ENCODE peak calls at places on chromosomes 4 and X, in seven cellular contexts. L is Caco-2, Z is MG63, M is mesendoderm, F is lower lobe of right lung, R is brain microvascular endothelial cell, A is tibial artery. T is an unnamed sample. For H3K36me3, the result is how much of the 10 kb centered on the place peaks cover.

GRCh38 chr4:53055274-53055673 is 193.2 kb downstream of the RASL11B start:
- DNase-seq in L (no peak), Z (peak), M (no peak), F (no peak), R (peak), A (no peak), T (no peak)

GRCh38 chrX:45851434-45851991 is 650.8 kb upstream of the DIPK2B start:
- DNase-seq in L (peak), Z (peak), M (peak), F (peak), R (no peak), A (no peak), T (peak)

GRCh38 chrX:56623316-56623715 is 59.9 kb downstream of the UBQLN2 start:
- DNase-seq in L (no peak), Z (no peak), M (no peak), F (no peak), R (no peak), A (no peak), T (no peak)

GRCh38 chrX:44144491-44144890 is 171.3 kb upstream of the NDP start:
- DNase-seq in L (no peak), Z (no peak), M (no peak), F (no peak), R (no peak), A (no peak), T (no peak)

GRCh38 chr4:39255266-39255665 is 72.9 kb downstream of the WDR19 start:
- DNase-seq in L (no peak), Z (no peak), M (peak), F (no peak), R (peak), A (no peak), T (no peak)

GRCh38 chr4:104395219-104395618 is 99.5 kb downstream of the CXXC4 start:
- DNase-seq in L (no peak), Z (no peak), M (no peak), F (no peak), R (no peak), A (no peak), T (no peak)

GRCh38 chr4:146186556-146186955 is 11.0 kb downstream of the LSM6 start:
- DNase-seq in L (no peak), Z (no peak), M (no peak), F (no peak), R (no peak), A (no peak), T (no peak)

GRCh38 chrX:1475881-1476280 is 23.2 kb upstream of the ASMTL start:
- DNase-seq in L (no peak), Z (no peak), M (no peak), F (no peak), R (no peak), A (no peak), T (no peak)

GRCh38 chrX:101415180-101416130 is 7.4 kb downstream of the HNRNPH2 start:
- DNase-seq in L (no peak), Z (no peak), M (peak), F (no peak), R (peak), A (no peak), T (no peak)

GRCh38 chrX:462853-463252 is 76.1 kb upstream of the PPP2R3B start:
- DNase-seq in L (no peak), Z (no peak), M (no peak), F (no peak), R (no peak), A (no peak), T (no peak)

GRCh38 chr4:169791527-169792156 is 33.9 kb upstream of the HPF1 start:
- DNase-seq in L (peak), Z (peak), M (peak), F (no peak), R (peak), A (no peak), T (no peak)

GRCh38 chr4:125262079-125262478 is 52.7 kb upstream of the FAT4 start:
- DNase-seq in L (no peak), Z (no peak), M (peak), F (no peak), R (no peak), A (no peak), T (no peak)

GRCh38 chr4:1045595-1046201 is 34.3 kb downstream of the FGFRL1 start:
- DNase-seq in L (peak), Z (no peak), M (no peak), F (peak), R (no peak), A (no peak), T (no peak)

GRCh38 chr4:113837397-113837796 is 75.9 kb upstream of the CAMK2D start:
- DNase-seq in L (no peak), Z (no peak), M (peak), F (no peak), R (peak), A (no peak), T (no peak)

GRCh38 chr4:6556263-6556662 is 18.7 kb upstream of the MAN2B2 start:
- DNase-seq in L (no peak), Z (no peak), M (no peak), F (no peak), R (no peak), A (no peak), T (no peak)

GRCh38 chr4:126591583-126591982 is 1041.2 kb upstream of the INTU start:
- DNase-seq in L (no peak), Z (no peak), M (no peak), F (no peak), R (no peak), A (no peak), T (no peak)

GRCh38 chrX:56766554-56767412 is 37.7 kb downstream of the NBDY start:
- DNase-seq in L (no peak), Z (no peak), M (peak), F (no peak), R (peak), A (no peak), T (no peak)

GRCh38 chr4:39937683-39938268 is 39.9 kb downstream of the PDS5A start:
- DNase-seq in L (no peak), Z (no peak), M (no peak), F (no peak), R (no peak), A (no peak), T (no peak)

GRCh38 chr4:6986067-6986780 is 56.9 kb upstream of the TADA2B start:
- DNase-seq in L (no peak), Z (peak), M (peak), F (peak), R (peak), A (peak), T (no peak)

GRCh38 chrX:154401918-154402621 is 3.9 kb downstream of the RPL10 start:
- DNase-seq in L (no peak), Z (no peak), M (no peak), F (no peak), R (no peak), A (no peak), T (no peak)

GRCh38 chrX:47148946-47149345 is 3.9 kb downstream of the RBM10 start:
- DNase-seq in L (no peak), Z (no peak), M (no peak), F (no peak), R (no peak), A (no peak), T (no peak)

GRCh38 chr4:1520145-1520661 is 114.0 kb upstream of the NKX1-1 start:
- DNase-seq in L (no peak), Z (peak), M (peak), F (peak), R (no peak), A (no peak), T (no peak)

GRCh38 chr4:11152684-11153083 is 276.0 kb downstream of the HS3ST1 start:
- DNase-seq in L (peak), Z (no peak), M (no peak), F (no peak), R (no peak), A (no peak), T (no peak)

GRCh38 chr4:153790962-153791551 is 2.2 kb upstream of the SFRP2 start:
- DNase-seq in L (no peak), Z (no peak), M (peak), F (peak), R (no peak), A (peak), T (no peak)

GRCh38 chr4:138242830-138243149 is 641 bp upstream of the SLC7A11 start:
- DNase-seq in L (no peak), Z (no peak), M (no peak), F (no peak), R (no peak), A (no peak), T (no peak)

GRCh38 chr4:158671665-158671914 is at the start of gene C4orf46:
- DNase-seq in L (no peak), Z (no peak), M (no peak), F (no peak), R (no peak), A (no peak), T (no peak)

GRCh38 chr4:37446016-37446415 is 201.5 kb downstream of the NWD2 start:
- DNase-seq in L (no peak), Z (no peak), M (no peak), F (no peak), R (no peak), A (no peak), T (no peak)

GRCh38 chrX:21176927-21177571 is 197.2 kb upstream of the CNKSR2 start:
- DNase-seq in L (no peak), Z (no peak), M (no peak), F (no peak), R (no peak), A (no peak), T (no peak)

GRCh38 chr4:151048913-151049312 is 33.8 kb upstream of the LRBA start:
- DNase-seq in L (no peak), Z (no peak), M (peak), F (no peak), R (no peak), A (no peak), T (no peak)

GRCh38 chr4:22170353-22170752 is 221.8 kb upstream of the KCNIP4 start:
- DNase-seq in L (no peak), Z (peak), M (no peak), F (no peak), R (peak), A (no peak), T (no peak)

GRCh38 chrX:154398668-154399526 is 720 bp downstream of the RPL10 start:
- DNase-seq in L (peak), Z (peak), M (peak), F (peak), R (peak), A (peak), T (no peak)

GRCh38 chr4:17468638-17469221 is 43.2 kb downstream of the QDPR start:
- DNase-seq in L (no peak), Z (no peak), M (peak), F (no peak), R (peak), A (no peak), T (no peak)

GRCh38 chrX:9859711-9860555 is 73.7 kb downstream of the SHROOM2 start:
- DNase-seq in L (no peak), Z (no peak), M (no peak), F (no peak), R (peak), A (no peak), T (no peak)

GRCh38 chrX:148441387-148441786 is 59.0 kb upstream of the AFF2 start:
- DNase-seq in L (no peak), Z (no peak), M (peak), F (no peak), R (no peak), A (no peak), T (peak)

GRCh38 chr4:99816611-99817309 is at the start of gene DAPP1:
- DNase-seq in L (no peak), Z (no peak), M (peak), F (peak), R (no peak), A (peak), T (no peak)

GRCh38 chr4:112449708-112450107 is 66.3 kb downstream of the NEUROG2 start:
- DNase-seq in L (no peak), Z (no peak), M (no peak), F (no peak), R (no peak), A (no peak), T (no peak)
- H3K4me3 ChIP-seq in L (no peak), Z (no peak), M (no peak), F (no peak), R (no peak), A (no peak), T (no peak)

GRCh38 chrX:133412246-133412645 is 3.0 kb downstream of the GPC4 start:
- DNase-seq in L (no peak), Z (no peak), M (peak), F (no peak), R (peak), A (no peak), T (no peak)
- H3K36me3 ChIP-seq in L (under half), Z (under half), M (under half), F (under half), R (under half), A (under half), T (under half)

DNA sequence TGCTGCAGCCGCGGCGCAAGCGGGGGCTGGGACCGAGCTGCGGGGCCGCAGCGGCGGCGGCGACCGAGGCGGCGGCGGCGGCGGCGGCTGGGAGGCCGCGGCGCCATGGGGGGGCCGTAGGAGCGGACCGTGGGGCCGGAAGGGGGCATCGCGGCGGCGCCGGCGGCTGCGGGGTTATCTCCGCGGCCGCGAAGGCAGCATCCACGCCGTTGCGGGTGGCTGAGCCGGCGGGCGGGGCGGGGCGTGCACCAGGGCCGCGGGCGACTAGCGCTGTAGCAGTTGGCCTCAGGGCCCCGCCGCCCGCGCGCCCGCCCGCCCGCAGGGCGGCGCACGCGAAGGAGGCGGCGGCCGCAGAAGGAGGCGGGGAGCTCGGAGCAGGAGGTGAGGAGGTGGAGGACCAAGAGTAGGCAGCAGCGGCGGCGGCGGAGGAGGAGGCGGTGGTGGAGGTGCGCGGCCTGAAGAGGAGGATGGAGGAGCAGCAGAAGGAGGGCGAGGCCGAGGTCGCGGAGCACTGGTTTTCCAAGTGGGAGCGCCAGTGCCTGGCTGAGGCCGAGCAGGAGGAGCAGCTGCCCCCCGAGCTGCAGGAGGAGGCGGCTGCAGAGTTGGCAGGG is 126.1 kb upstream of the CXorf66 start:
- DNase-seq in L (peak), Z (peak), M (peak), F (peak), R (no peak), A (no peak), T (no peak)
- H3K4me3 ChIP-seq in L (peak), Z (no peak), M (no peak), F (peak), R (peak), A (peak), T (peak)

GRCh38 chr4:108013955-108014354 is 24.3 kb downstream of the HADH start:
- DNase-seq in L (no peak), Z (no peak), M (no peak), F (no peak), R (no peak), A (no peak), T (no peak)
- H3K36me3 ChIP-seq in L (under half), Z (under half), M (under half), F (half or more), R (under half), A (half or more), T (under half)

DNA sequence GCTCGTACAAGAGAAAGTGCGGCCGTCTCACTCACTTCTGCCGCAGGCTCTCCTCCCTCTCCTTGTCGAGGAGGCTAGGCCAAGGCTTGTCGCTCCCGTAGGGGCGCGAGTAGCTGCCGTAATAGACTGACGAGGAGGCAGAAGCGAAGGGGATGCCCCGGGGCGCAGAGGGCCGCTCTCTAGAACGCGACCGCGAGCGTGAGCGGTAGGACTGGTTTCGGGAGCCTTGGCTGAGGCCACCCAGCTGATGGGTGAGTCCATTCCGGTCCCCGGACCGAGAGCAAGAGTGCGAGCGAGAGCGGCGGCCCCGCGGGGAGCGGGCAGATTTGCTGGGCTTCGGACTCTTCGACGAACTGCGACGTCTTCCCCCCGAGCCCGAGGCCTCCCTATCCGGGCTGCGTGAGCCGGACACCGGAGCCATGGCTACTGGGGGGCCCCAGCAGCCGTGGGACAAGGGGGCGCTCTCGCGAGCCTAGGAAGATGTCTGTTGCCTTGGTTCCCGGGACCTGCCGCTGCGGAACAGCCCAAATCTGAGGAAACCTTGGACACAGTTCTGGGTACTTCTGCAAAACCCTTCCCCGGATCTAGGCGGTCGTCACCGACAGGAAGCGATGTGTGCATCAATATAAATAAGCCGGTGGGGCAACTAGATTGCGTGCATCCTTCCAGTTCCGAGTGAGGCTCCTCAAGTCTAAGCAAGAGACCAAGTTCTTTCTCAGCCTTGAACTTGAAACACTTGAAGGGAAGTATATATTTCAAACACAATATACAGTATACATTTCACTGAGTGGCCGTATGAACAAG is at the start of gene NKAP:
- DNase-seq in L (peak), Z (peak), M (peak), F (peak), R (peak), A (peak), T (peak)
- H3K4me3 ChIP-seq in L (peak), Z (peak), M (peak), F (peak), R (peak), A (peak), T (peak)

T was measured in iPS DF 6.9.